ENCODE peak calls at places on chromosomes 4 and X, in six cellular contexts. One of them, this sample, is unnamed.

GRCh38 chr4:83112678-83113428 is 1.7 kb downstream of the PLAC8 start:
- DNase-seq in progenitor cell of endocrine pancreas: no peak
- DNase-seq in astrocyte of the spinal cord: peak
- DNase-seq in DND-41: peak
- DNase-seq in dorsolateral prefrontal cortex: no peak
- DNase-seq in keratinocyte: no peak
- DNase-seq in this sample: peak

GRCh38 chr4:32624943-32625603 is 1904.9 kb downstream of the PCDH7 start:
- DNase-seq in keratinocyte: no peak
- DNase-seq in DND-41: no peak
- DNase-seq in dorsolateral prefrontal cortex: no peak
- DNase-seq in progenitor cell of endocrine pancreas: no peak
- DNase-seq in astrocyte of the spinal cord: no peak
- DNase-seq in this sample: no peak

GRCh38 chrX:40418413-40419195 is 162.2 kb upstream of the ATP6AP2 start:
- DNase-seq in dorsolateral prefrontal cortex: no peak
- DNase-seq in DND-41: peak
- DNase-seq in astrocyte of the spinal cord: peak
- DNase-seq in progenitor cell of endocrine pancreas: no peak
- DNase-seq in keratinocyte: no peak
- DNase-seq in this sample: peak

GRCh38 chrX:35919536-35920309 is at the start of gene CFAP47:
- DNase-seq in progenitor cell of endocrine pancreas: peak
- DNase-seq in DND-41: no peak
- DNase-seq in keratinocyte: no peak
- DNase-seq in dorsolateral prefrontal cortex: no peak
- DNase-seq in astrocyte of the spinal cord: peak
- DNase-seq in this sample: peak

GRCh38 chr4:81838586-81838985 is 366.9 kb upstream of the RASGEF1B start:
- DNase-seq in dorsolateral prefrontal cortex: no peak
- DNase-seq in progenitor cell of endocrine pancreas: no peak
- DNase-seq in DND-41: no peak
- DNase-seq in astrocyte of the spinal cord: no peak
- DNase-seq in keratinocyte: no peak
- DNase-seq in this sample: no peak

GRCh38 chr4:133594246-133595207 is 445.4 kb downstream of the PCDH10 start:
- DNase-seq in astrocyte of the spinal cord: peak
- DNase-seq in DND-41: no peak
- DNase-seq in dorsolateral prefrontal cortex: no peak
- DNase-seq in progenitor cell of endocrine pancreas: no peak
- DNase-seq in keratinocyte: no peak
- DNase-seq in this sample: no peak

GRCh38 chr4:178665916-178666315 is 1223.7 kb upstream of the AGA start:
- DNase-seq in keratinocyte: no peak
- DNase-seq in astrocyte of the spinal cord: no peak
- DNase-seq in dorsolateral prefrontal cortex: no peak
- DNase-seq in DND-41: no peak
- DNase-seq in progenitor cell of endocrine pancreas: no peak
- DNase-seq in this sample: no peak

GRCh38 chr4:128782076-128782715 is 27.3 kb upstream of the JADE1 start:
- DNase-seq in DND-41: peak
- DNase-seq in progenitor cell of endocrine pancreas: no peak
- DNase-seq in keratinocyte: no peak
- DNase-seq in dorsolateral prefrontal cortex: no peak
- DNase-seq in astrocyte of the spinal cord: no peak
- DNase-seq in this sample: peak

GRCh38 chr4:148109216-148109615 is 333.0 kb downstream of the NR3C2 start:
- DNase-seq in progenitor cell of endocrine pancreas: no peak
- DNase-seq in keratinocyte: no peak
- DNase-seq in DND-41: no peak
- DNase-seq in astrocyte of the spinal cord: no peak
- DNase-seq in dorsolateral prefrontal cortex: no peak
- DNase-seq in this sample: no peak

GRCh38 chr4:3045500-3045850 is 28.9 kb downstream of the HTT-AS start:
- DNase-seq in astrocyte of the spinal cord: peak
- DNase-seq in dorsolateral prefrontal cortex: no peak
- DNase-seq in progenitor cell of endocrine pancreas: no peak
- DNase-seq in DND-41: peak
- DNase-seq in keratinocyte: no peak
- DNase-seq in this sample: peak

GRCh38 chr4:101037938-101038413 is 309.4 kb downstream of the PPP3CA start:
- DNase-seq in astrocyte of the spinal cord: peak
- DNase-seq in progenitor cell of endocrine pancreas: no peak
- DNase-seq in keratinocyte: no peak
- DNase-seq in dorsolateral prefrontal cortex: no peak
- DNase-seq in DND-41: no peak
- DNase-seq in this sample: peak

GRCh38 chr4:42519803-42520417 is 122.6 kb downstream of the SHISA3 start:
- DNase-seq in dorsolateral prefrontal cortex: no peak
- DNase-seq in keratinocyte: no peak
- DNase-seq in DND-41: peak
- DNase-seq in astrocyte of the spinal cord: peak
- DNase-seq in progenitor cell of endocrine pancreas: peak
- DNase-seq in this sample: peak

GRCh38 chrX:118188977-118189376 is 72.4 kb upstream of the KLHL13 start:
- DNase-seq in DND-41: no peak
- DNase-seq in progenitor cell of endocrine pancreas: no peak
- DNase-seq in dorsolateral prefrontal cortex: no peak
- DNase-seq in keratinocyte: no peak
- DNase-seq in astrocyte of the spinal cord: no peak
- DNase-seq in this sample: no peak

GRCh38 chr4:182486895-182487294 is 243.7 kb downstream of the TENM3 start:
- DNase-seq in astrocyte of the spinal cord: peak
- DNase-seq in DND-41: no peak
- DNase-seq in keratinocyte: no peak
- DNase-seq in dorsolateral prefrontal cortex: no peak
- DNase-seq in progenitor cell of endocrine pancreas: no peak
- DNase-seq in this sample: peak

GRCh38 chr4:54677853-54678650 is 20.3 kb downstream of the KIT start:
- DNase-seq in astrocyte of the spinal cord: no peak
- DNase-seq in progenitor cell of endocrine pancreas: no peak
- DNase-seq in DND-41: no peak
- DNase-seq in dorsolateral prefrontal cortex: no peak
- DNase-seq in keratinocyte: no peak
- DNase-seq in this sample: no peak

GRCh38 chr4:70601422-70602039 is 9.5 kb downstream of the AMBN start:
- DNase-seq in DND-41: peak
- DNase-seq in keratinocyte: peak
- DNase-seq in dorsolateral prefrontal cortex: no peak
- DNase-seq in progenitor cell of endocrine pancreas: peak
- DNase-seq in astrocyte of the spinal cord: peak
- DNase-seq in this sample: peak

GRCh38 chr4:148052448-148052847 is 320.6 kb downstream of the ARHGAP10 start:
- DNase-seq in dorsolateral prefrontal cortex: no peak
- DNase-seq in astrocyte of the spinal cord: no peak
- DNase-seq in progenitor cell of endocrine pancreas: no peak
- DNase-seq in DND-41: no peak
- DNase-seq in keratinocyte: no peak
- DNase-seq in this sample: peak

GRCh38 chr4:182805606-182806149 is 111.5 kb downstream of the DCTD start:
- DNase-seq in dorsolateral prefrontal cortex: no peak
- DNase-seq in DND-41: no peak
- DNase-seq in astrocyte of the spinal cord: no peak
- DNase-seq in keratinocyte: no peak
- DNase-seq in progenitor cell of endocrine pancreas: no peak
- DNase-seq in this sample: no peak

GRCh38 chrX:108132034-108132433 is 40.5 kb downstream of the ATG4A start:
- DNase-seq in dorsolateral prefrontal cortex: no peak
- DNase-seq in DND-41: no peak
- DNase-seq in progenitor cell of endocrine pancreas: no peak
- DNase-seq in keratinocyte: no peak
- DNase-seq in astrocyte of the spinal cord: no peak
- DNase-seq in this sample: no peak

GRCh38 chr4:74413265-74413664 is 31.7 kb upstream of the AREG start:
- DNase-seq in DND-41: no peak
- DNase-seq in progenitor cell of endocrine pancreas: no peak
- DNase-seq in keratinocyte: no peak
- DNase-seq in astrocyte of the spinal cord: no peak
- DNase-seq in dorsolateral prefrontal cortex: no peak
- DNase-seq in this sample: no peak

GRCh38 chr4:55491486-55491885 is 55.2 kb downstream of the CLOCK start:
- DNase-seq in dorsolateral prefrontal cortex: no peak
- DNase-seq in keratinocyte: no peak
- DNase-seq in astrocyte of the spinal cord: no peak
- DNase-seq in DND-41: no peak
- DNase-seq in progenitor cell of endocrine pancreas: no peak
- DNase-seq in this sample: no peak

GRCh38 chr4:26218677-26219181 is 102.1 kb upstream of the RBPJ start:
- DNase-seq in progenitor cell of endocrine pancreas: no peak
- DNase-seq in keratinocyte: no peak
- DNase-seq in dorsolateral prefrontal cortex: no peak
- DNase-seq in astrocyte of the spinal cord: no peak
- DNase-seq in DND-41: no peak
- DNase-seq in this sample: no peak

GRCh38 chr4:177530561-177530960 is 88.3 kb upstream of the AGA start:
- DNase-seq in astrocyte of the spinal cord: no peak
- DNase-seq in keratinocyte: no peak
- DNase-seq in DND-41: no peak
- DNase-seq in dorsolateral prefrontal cortex: no peak
- DNase-seq in progenitor cell of endocrine pancreas: no peak
- DNase-seq in this sample: no peak

GRCh38 chr4:177528620-177529019 is 86.4 kb upstream of the AGA start:
- DNase-seq in DND-41: no peak
- DNase-seq in dorsolateral prefrontal cortex: no peak
- DNase-seq in astrocyte of the spinal cord: no peak
- DNase-seq in progenitor cell of endocrine pancreas: no peak
- DNase-seq in keratinocyte: no peak
- DNase-seq in this sample: no peak

DNA sequence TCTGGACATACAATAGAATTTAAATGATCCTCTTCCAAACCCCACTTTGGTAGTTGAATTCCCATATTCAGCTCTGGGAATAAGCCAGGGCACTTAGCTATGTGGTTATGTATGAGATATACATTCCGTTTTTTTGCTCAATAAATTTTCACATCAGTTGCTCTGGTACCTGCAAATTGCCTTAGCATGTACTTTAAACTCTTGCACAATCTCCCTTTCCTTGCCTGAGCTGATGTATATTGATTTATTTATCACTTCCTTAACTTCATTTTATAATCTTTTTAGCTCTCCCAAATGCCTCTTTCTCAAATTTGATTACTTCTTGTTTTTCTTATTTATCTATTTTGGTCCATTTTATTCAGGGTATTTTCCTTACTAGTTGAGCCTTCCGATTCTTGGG is 90.1 kb upstream of the AGA start:
- DNase-seq in progenitor cell of endocrine pancreas: no peak
- DNase-seq in keratinocyte: no peak
- DNase-seq in astrocyte of the spinal cord: no peak
- DNase-seq in dorsolateral prefrontal cortex: no peak
- DNase-seq in DND-41: no peak
- DNase-seq in this sample: no peak
- TF ChIP-seq CTCF in progenitor cell of endocrine pancreas: no peak
- TF ChIP-seq CTCF in keratinocyte: no peak
- TF ChIP-seq CTCF in astrocyte of the spinal cord: no peak
- TF ChIP-seq CTCF in dorsolateral prefrontal cortex: no peak
- TF ChIP-seq CTCF in DND-41: no peak
- TF ChIP-seq CTCF in this sample: no peak

DNA sequence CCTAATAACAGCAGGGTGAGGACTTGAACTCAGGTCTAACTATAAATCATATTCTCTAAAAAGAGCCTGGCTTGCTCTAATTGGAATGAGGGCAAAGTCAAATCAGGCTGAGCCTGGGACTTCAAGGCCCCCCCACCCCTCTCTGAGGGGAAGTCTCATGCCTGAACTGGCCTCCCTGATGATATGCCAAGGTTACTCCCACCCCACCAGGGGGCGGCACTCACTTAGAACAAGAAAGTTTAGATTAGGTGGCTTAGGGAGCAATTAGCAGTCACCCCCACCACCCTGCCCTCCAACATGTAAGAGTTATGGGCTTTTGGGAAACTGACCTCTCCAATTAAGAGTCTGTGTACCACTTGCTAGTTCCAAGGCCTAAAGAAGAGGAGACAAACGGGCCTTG is 2.7 kb downstream of the FOXO4 start:
- DNase-seq in DND-41: peak
- DNase-seq in keratinocyte: peak
- DNase-seq in dorsolateral prefrontal cortex: peak
- DNase-seq in astrocyte of the spinal cord: peak
- DNase-seq in progenitor cell of endocrine pancreas: no peak
- DNase-seq in this sample: peak
- TF ChIP-seq CTCF in DND-41: peak
- TF ChIP-seq CTCF in keratinocyte: peak
- TF ChIP-seq CTCF in dorsolateral prefrontal cortex: peak
- TF ChIP-seq CTCF in astrocyte of the spinal cord: peak
- TF ChIP-seq CTCF in progenitor cell of endocrine pancreas: peak
- TF ChIP-seq CTCF in this sample: peak

GRCh38 chr4:122604146-122604545 is 16.7 kb downstream of the IL21 start:
- DNase-seq in astrocyte of the spinal cord: no peak
- DNase-seq in DND-41: no peak
- DNase-seq in keratinocyte: no peak
- DNase-seq in dorsolateral prefrontal cortex: no peak
- DNase-seq in progenitor cell of endocrine pancreas: no peak
- DNase-seq in this sample: no peak

GRCh38 chr4:122606364-122607043 is 14.4 kb downstream of the IL21 start:
- DNase-seq in dorsolateral prefrontal cortex: no peak
- DNase-seq in DND-41: no peak
- DNase-seq in keratinocyte: no peak
- DNase-seq in progenitor cell of endocrine pancreas: no peak
- DNase-seq in astrocyte of the spinal cord: no peak
- DNase-seq in this sample: no peak

GRCh38 chr4:122603156-122603574 is 17.7 kb downstream of the IL21 start:
- DNase-seq in astrocyte of the spinal cord: no peak
- DNase-seq in progenitor cell of endocrine pancreas: no peak
- DNase-seq in keratinocyte: no peak
- DNase-seq in DND-41: no peak
- DNase-seq in dorsolateral prefrontal cortex: no peak
- DNase-seq in this sample: no peak

GRCh38 chr4:122602277-122603142 is 18.4 kb downstream of the IL21 start:
- DNase-seq in keratinocyte: no peak
- DNase-seq in progenitor cell of endocrine pancreas: no peak
- DNase-seq in dorsolateral prefrontal cortex: no peak
- DNase-seq in DND-41: no peak
- DNase-seq in astrocyte of the spinal cord: peak
- DNase-seq in this sample: no peak
- TF ChIP-seq CTCF in keratinocyte: peak
- TF ChIP-seq CTCF in progenitor cell of endocrine pancreas: no peak
- TF ChIP-seq CTCF in dorsolateral prefrontal cortex: peak
- TF ChIP-seq CTCF in DND-41: peak
- TF ChIP-seq CTCF in astrocyte of the spinal cord: peak
- TF ChIP-seq CTCF in this sample: peak

DNA sequence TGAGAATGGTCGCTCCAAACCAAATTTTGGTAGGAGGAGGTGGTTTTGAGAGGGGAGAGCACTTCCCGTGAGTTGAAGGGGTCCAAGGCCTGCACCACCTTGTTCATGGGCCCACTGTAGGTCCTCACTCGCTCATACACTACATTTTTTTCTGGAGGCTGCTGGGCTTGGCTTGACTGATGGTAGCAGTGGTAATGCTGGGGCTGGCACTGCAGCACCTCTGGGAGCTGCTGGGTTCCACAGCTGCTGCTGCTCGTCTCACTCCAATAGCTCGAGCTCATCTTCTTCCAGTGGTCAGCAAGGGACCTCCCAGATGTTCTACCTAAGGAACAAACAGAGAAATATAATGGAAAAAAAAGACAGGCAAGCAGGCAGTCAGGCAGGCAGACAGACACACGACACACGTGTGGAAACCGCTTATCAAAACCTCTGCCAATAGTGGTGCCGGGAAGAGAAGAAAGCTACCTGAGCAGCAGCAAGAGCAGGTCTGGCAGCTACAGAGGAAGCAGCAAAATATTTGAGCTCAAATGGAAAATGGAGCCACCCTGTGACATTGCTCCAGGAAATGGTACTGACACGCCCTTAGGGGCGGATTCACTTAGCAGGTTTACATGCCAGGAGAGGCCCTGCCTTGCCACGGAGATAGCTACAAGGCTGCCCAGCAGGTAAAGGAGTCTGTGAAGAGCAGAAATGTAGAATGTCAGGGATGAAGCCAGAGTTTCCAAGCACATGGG is at the start of gene POF1B:
- DNase-seq in keratinocyte: no peak
- DNase-seq in progenitor cell of endocrine pancreas: no peak
- DNase-seq in dorsolateral prefrontal cortex: no peak
- DNase-seq in astrocyte of the spinal cord: no peak
- DNase-seq in DND-41: no peak
- DNase-seq in this sample: no peak
- TF ChIP-seq CTCF in keratinocyte: no peak
- TF ChIP-seq CTCF in progenitor cell of endocrine pancreas: no peak
- TF ChIP-seq CTCF in dorsolateral prefrontal cortex: no peak
- TF ChIP-seq CTCF in astrocyte of the spinal cord: no peak
- TF ChIP-seq CTCF in DND-41: no peak
- TF ChIP-seq CTCF in this sample: no peak